ENCODE peak calls at places on chromosomes 5 and 9, in five cellular contexts. One of them, this sample, is unnamed.

GRCh38 chr9:3664044-3664443 is 138.2 kb upstream of the RFX3 start:
- DNase-seq in left colon: no peak
- DNase-seq in stimulated activated CD8-positive, alpha-beta memory T cell treated with anti-CD3 and anti-CD28 coated beads, Interleukin-4, amount 100 ng/mL, for 1 hour: no peak
- DNase-seq in choroid plexus epithelial cell: peak
- DNase-seq in hippocampal formation: no peak
- DNase-seq in this sample: no peak

GRCh38 chr9:5593904-5594303 is 35.0 kb upstream of the RIC1 start:
- DNase-seq in left colon: no peak
- DNase-seq in hippocampal formation: no peak
- DNase-seq in stimulated activated CD8-positive, alpha-beta memory T cell treated with anti-CD3 and anti-CD28 coated beads, Interleukin-4, amount 100 ng/mL, for 1 hour: no peak
- DNase-seq in choroid plexus epithelial cell: no peak
- DNase-seq in this sample: no peak

GRCh38 chr5:7207979-7208378 is 188.0 kb upstream of the ADCY2 start:
- DNase-seq in stimulated activated CD8-positive, alpha-beta memory T cell treated with anti-CD3 and anti-CD28 coated beads, Interleukin-4, amount 100 ng/mL, for 1 hour: no peak
- DNase-seq in choroid plexus epithelial cell: no peak
- DNase-seq in hippocampal formation: no peak
- DNase-seq in left colon: no peak
- DNase-seq in this sample: no peak

GRCh38 chr5:179595916-179596315 is 27.6 kb downstream of the HNRNPH1 start:
- DNase-seq in hippocampal formation: no peak
- DNase-seq in choroid plexus epithelial cell: peak
- DNase-seq in left colon: no peak
- DNase-seq in stimulated activated CD8-positive, alpha-beta memory T cell treated with anti-CD3 and anti-CD28 coated beads, Interleukin-4, amount 100 ng/mL, for 1 hour: no peak
- DNase-seq in this sample: no peak

GRCh38 chr9:112341741-112342140 is 8.3 kb upstream of the PTBP3 start:
- DNase-seq in hippocampal formation: no peak
- DNase-seq in stimulated activated CD8-positive, alpha-beta memory T cell treated with anti-CD3 and anti-CD28 coated beads, Interleukin-4, amount 100 ng/mL, for 1 hour: no peak
- DNase-seq in left colon: no peak
- DNase-seq in choroid plexus epithelial cell: peak
- DNase-seq in this sample: no peak

GRCh38 chr5:77380636-77381035 is 111.5 kb downstream of the WDR41 start:
- DNase-seq in left colon: no peak
- DNase-seq in stimulated activated CD8-positive, alpha-beta memory T cell treated with anti-CD3 and anti-CD28 coated beads, Interleukin-4, amount 100 ng/mL, for 1 hour: no peak
- DNase-seq in hippocampal formation: no peak
- DNase-seq in choroid plexus epithelial cell: no peak
- DNase-seq in this sample: no peak

GRCh38 chr5:6225121-6225607 is 153.2 kb downstream of the MED10 start:
- DNase-seq in hippocampal formation: no peak
- DNase-seq in choroid plexus epithelial cell: no peak
- DNase-seq in left colon: no peak
- DNase-seq in stimulated activated CD8-positive, alpha-beta memory T cell treated with anti-CD3 and anti-CD28 coated beads, Interleukin-4, amount 100 ng/mL, for 1 hour: no peak
- DNase-seq in this sample: no peak

GRCh38 chr5:61280766-61281427 is 51.2 kb upstream of the ZSWIM6 start:
- DNase-seq in choroid plexus epithelial cell: no peak
- DNase-seq in hippocampal formation: no peak
- DNase-seq in stimulated activated CD8-positive, alpha-beta memory T cell treated with anti-CD3 and anti-CD28 coated beads, Interleukin-4, amount 100 ng/mL, for 1 hour: no peak
- DNase-seq in left colon: peak
- DNase-seq in this sample: no peak

GRCh38 chr5:177479774-177480173 is 6.3 kb upstream of the DBN1 start:
- DNase-seq in hippocampal formation: no peak
- DNase-seq in left colon: no peak
- DNase-seq in stimulated activated CD8-positive, alpha-beta memory T cell treated with anti-CD3 and anti-CD28 coated beads, Interleukin-4, amount 100 ng/mL, for 1 hour: no peak
- DNase-seq in choroid plexus epithelial cell: peak
- DNase-seq in this sample: no peak

GRCh38 chr5:135830384-135831275 is 3.8 kb upstream of the SLC25A48 start:
- DNase-seq in left colon: no peak
- DNase-seq in stimulated activated CD8-positive, alpha-beta memory T cell treated with anti-CD3 and anti-CD28 coated beads, Interleukin-4, amount 100 ng/mL, for 1 hour: no peak
- DNase-seq in hippocampal formation: no peak
- DNase-seq in choroid plexus epithelial cell: no peak
- DNase-seq in this sample: no peak

GRCh38 chr9:129901922-129902321 is 66.7 kb downstream of the USP20 start:
- DNase-seq in hippocampal formation: no peak
- DNase-seq in left colon: no peak
- DNase-seq in stimulated activated CD8-positive, alpha-beta memory T cell treated with anti-CD3 and anti-CD28 coated beads, Interleukin-4, amount 100 ng/mL, for 1 hour: no peak
- DNase-seq in choroid plexus epithelial cell: no peak
- DNase-seq in this sample: no peak

GRCh38 chr9:111632051-111632450 is 917 bp downstream of the DNAJC25 start:
- DNase-seq in left colon: no peak
- DNase-seq in choroid plexus epithelial cell: peak
- DNase-seq in stimulated activated CD8-positive, alpha-beta memory T cell treated with anti-CD3 and anti-CD28 coated beads, Interleukin-4, amount 100 ng/mL, for 1 hour: no peak
- DNase-seq in hippocampal formation: no peak
- DNase-seq in this sample: no peak

GRCh38 chr5:142717582-142718215 is 31.8 kb upstream of the FGF1 start:
- DNase-seq in choroid plexus epithelial cell: peak
- DNase-seq in stimulated activated CD8-positive, alpha-beta memory T cell treated with anti-CD3 and anti-CD28 coated beads, Interleukin-4, amount 100 ng/mL, for 1 hour: no peak
- DNase-seq in left colon: no peak
- DNase-seq in hippocampal formation: peak
- DNase-seq in this sample: peak

GRCh38 chr9:19940808-19941207 is 152.0 kb upstream of the SLC24A2 start:
- DNase-seq in hippocampal formation: no peak
- DNase-seq in stimulated activated CD8-positive, alpha-beta memory T cell treated with anti-CD3 and anti-CD28 coated beads, Interleukin-4, amount 100 ng/mL, for 1 hour: no peak
- DNase-seq in choroid plexus epithelial cell: no peak
- DNase-seq in left colon: no peak
- DNase-seq in this sample: no peak

GRCh38 chr9:28464817-28465216 is 891.5 kb upstream of the C9orf72 start:
- DNase-seq in stimulated activated CD8-positive, alpha-beta memory T cell treated with anti-CD3 and anti-CD28 coated beads, Interleukin-4, amount 100 ng/mL, for 1 hour: no peak
- DNase-seq in hippocampal formation: no peak
- DNase-seq in left colon: no peak
- DNase-seq in choroid plexus epithelial cell: no peak
- DNase-seq in this sample: no peak

This sample was measured in immature natural killer cell.